ENCODE peak calls at places on chromosomes 2 and 18, in five cellular contexts. One of them, this sample, is unnamed.

GRCh38 chr2:54073796-54074195 is 41.6 kb upstream of the ACYP2 start:
- DNase-seq in GM10248: no peak
- DNase-seq in CD4-positive, alpha-beta T cell: no peak
- DNase-seq in WTC11: no peak
- DNase-seq in right atrium auricular region: no peak
- DNase-seq in this sample: no peak

GRCh38 chr2:128316777-128317185 is 1.9 kb downstream of the HS6ST1 start:
- DNase-seq in GM10248: no peak
- DNase-seq in CD4-positive, alpha-beta T cell: peak
- DNase-seq in WTC11: no peak
- DNase-seq in right atrium auricular region: peak
- DNase-seq in this sample: no peak

GRCh38 chr2:128690431-128690830 is 371.8 kb upstream of the HS6ST1 start:
- DNase-seq in GM10248: peak
- DNase-seq in CD4-positive, alpha-beta T cell: no peak
- DNase-seq in WTC11: no peak
- DNase-seq in right atrium auricular region: peak
- DNase-seq in this sample: no peak

GRCh38 chr2:120780402-120780801 is 44.7 kb downstream of the GLI2 start:
- DNase-seq in GM10248: no peak
- DNase-seq in CD4-positive, alpha-beta T cell: no peak
- DNase-seq in WTC11: no peak
- DNase-seq in right atrium auricular region: no peak
- DNase-seq in this sample: no peak

GRCh38 chr2:111246620-111247061 is 125.9 kb downstream of the BCL2L11 start:
- DNase-seq in GM10248: no peak
- DNase-seq in CD4-positive, alpha-beta T cell: no peak
- DNase-seq in WTC11: no peak
- DNase-seq in right atrium auricular region: no peak
- DNase-seq in this sample: no peak

GRCh38 chr2:240725266-240726060 is 33.8 kb downstream of the AQP12A start:
- DNase-seq in GM10248: no peak
- DNase-seq in CD4-positive, alpha-beta T cell: no peak
- DNase-seq in WTC11: no peak
- DNase-seq in right atrium auricular region: no peak
- DNase-seq in this sample: no peak

GRCh38 chr2:85173909-85174308 is 40.7 kb downstream of the TCF7L1 start:
- DNase-seq in GM10248: no peak
- DNase-seq in CD4-positive, alpha-beta T cell: no peak
- DNase-seq in WTC11: no peak
- DNase-seq in right atrium auricular region: no peak
- DNase-seq in this sample: no peak

GRCh38 chr2:196598846-196599245 is 40.7 kb upstream of the CCDC150 start:
- DNase-seq in GM10248: no peak
- DNase-seq in CD4-positive, alpha-beta T cell: no peak
- DNase-seq in WTC11: no peak
- DNase-seq in right atrium auricular region: no peak
- DNase-seq in this sample: no peak

GRCh38 chr2:223180463-223180862 is 128.5 kb downstream of the KCNE4 start:
- DNase-seq in GM10248: no peak
- DNase-seq in CD4-positive, alpha-beta T cell: no peak
- DNase-seq in WTC11: no peak
- DNase-seq in right atrium auricular region: no peak
- DNase-seq in this sample: no peak

GRCh38 chr2:189276277-189276676 is 96.7 kb upstream of the COL5A2 start:
- DNase-seq in GM10248: no peak
- DNase-seq in CD4-positive, alpha-beta T cell: no peak
- DNase-seq in WTC11: no peak
- DNase-seq in right atrium auricular region: no peak
- DNase-seq in this sample: no peak

GRCh38 chr2:232436381-232437129 is 19.4 kb upstream of the ALPI start:
- DNase-seq in GM10248: no peak
- DNase-seq in CD4-positive, alpha-beta T cell: no peak
- DNase-seq in WTC11: no peak
- DNase-seq in right atrium auricular region: no peak
- DNase-seq in this sample: no peak
- TF ChIP-seq CTCF in GM10248: no peak
- TF ChIP-seq CTCF in CD4-positive, alpha-beta T cell: no peak
- TF ChIP-seq CTCF in WTC11: no peak
- TF ChIP-seq CTCF in right atrium auricular region: no peak
- TF ChIP-seq CTCF in this sample: no peak

DNA sequence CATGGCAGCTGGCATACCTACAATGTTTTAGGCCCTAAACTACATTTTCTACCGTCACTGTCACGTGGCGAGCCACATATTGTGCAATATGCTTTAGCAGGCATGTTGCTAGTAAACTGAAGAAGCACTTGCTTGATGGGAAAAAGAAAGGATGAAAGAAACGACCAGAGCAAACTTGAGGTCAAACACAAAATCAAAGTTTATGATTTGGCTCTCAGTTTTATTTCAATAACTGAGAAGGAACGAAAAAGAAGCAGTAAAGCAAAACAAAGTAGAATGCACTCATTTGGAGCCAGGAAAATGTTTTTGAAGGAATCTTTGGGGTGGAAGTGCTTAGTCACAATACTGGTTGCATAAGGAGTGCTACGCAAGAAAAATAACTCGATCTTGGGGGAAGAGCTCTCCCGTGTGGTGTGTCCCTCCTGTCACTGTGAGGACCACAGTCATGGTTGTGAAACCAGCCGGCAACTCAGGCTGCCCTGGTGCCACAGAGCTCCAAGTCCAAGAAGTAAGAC is 349.8 kb downstream of the RBM43 start:
- DNase-seq in GM10248: no peak
- DNase-seq in CD4-positive, alpha-beta T cell: no peak
- DNase-seq in WTC11: no peak
- DNase-seq in right atrium auricular region: peak
- DNase-seq in this sample: no peak
- TF ChIP-seq CTCF in GM10248: no peak
- TF ChIP-seq CTCF in CD4-positive, alpha-beta T cell: no peak
- TF ChIP-seq CTCF in WTC11: no peak
- TF ChIP-seq CTCF in right atrium auricular region: peak
- TF ChIP-seq CTCF in this sample: no peak

DNA sequence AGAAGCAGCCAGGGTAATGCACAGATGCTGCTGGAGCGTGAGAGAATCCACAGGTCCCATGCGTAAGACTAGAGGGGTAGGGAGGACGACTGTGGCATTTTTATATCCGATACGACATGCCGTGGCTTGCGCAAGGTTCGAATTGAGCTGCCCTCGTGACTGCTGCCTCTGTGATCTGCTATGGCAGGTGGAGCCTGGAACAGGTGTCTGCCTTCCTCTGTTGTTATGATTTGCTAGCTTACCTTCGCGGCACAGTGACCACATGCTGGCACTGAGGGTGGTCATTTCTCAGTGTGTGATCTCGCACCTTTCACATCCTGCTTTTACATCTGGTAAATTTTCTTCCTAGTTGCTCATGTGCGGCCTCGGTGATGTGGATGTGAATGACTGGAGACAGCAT is 240.2 kb downstream of the ALPK2 start:
- DNase-seq in GM10248: no peak
- DNase-seq in CD4-positive, alpha-beta T cell: no peak
- DNase-seq in WTC11: no peak
- DNase-seq in right atrium auricular region: peak
- DNase-seq in this sample: no peak
- TF ChIP-seq CTCF in GM10248: no peak
- TF ChIP-seq CTCF in CD4-positive, alpha-beta T cell: no peak
- TF ChIP-seq CTCF in WTC11: no peak
- TF ChIP-seq CTCF in right atrium auricular region: no peak
- TF ChIP-seq CTCF in this sample: no peak

GRCh38 chr2:162795312-162795711 is 43.3 kb downstream of the KCNH7 start:
- DNase-seq in GM10248: no peak
- DNase-seq in CD4-positive, alpha-beta T cell: no peak
- DNase-seq in WTC11: peak
- DNase-seq in right atrium auricular region: no peak
- DNase-seq in this sample: no peak
- TF ChIP-seq CTCF in GM10248: no peak
- TF ChIP-seq CTCF in CD4-positive, alpha-beta T cell: no peak
- TF ChIP-seq CTCF in WTC11: no peak
- TF ChIP-seq CTCF in right atrium auricular region: no peak
- TF ChIP-seq CTCF in this sample: peak

DNA sequence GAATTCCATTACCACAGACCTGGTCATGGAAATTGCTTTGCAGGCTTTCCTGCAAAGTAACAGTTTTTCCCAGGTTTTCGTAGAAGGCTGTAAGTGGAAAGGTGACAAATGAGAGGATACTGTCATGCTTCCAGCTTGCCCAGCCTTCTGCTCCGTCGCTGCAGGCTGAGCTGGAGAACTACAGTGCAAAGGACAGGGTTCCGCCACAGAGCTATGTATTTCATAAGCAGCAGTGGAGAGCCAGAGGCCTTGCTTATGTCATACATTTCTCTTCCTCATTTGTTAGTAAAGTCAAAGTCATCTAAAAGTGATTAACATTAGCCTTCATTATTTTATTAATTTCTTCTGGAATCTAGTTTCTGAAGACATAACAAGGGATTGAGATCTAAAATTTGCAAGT is 72.9 kb upstream of the RBM44 start:
- DNase-seq in GM10248: no peak
- DNase-seq in CD4-positive, alpha-beta T cell: no peak
- DNase-seq in WTC11: no peak
- DNase-seq in right atrium auricular region: peak
- DNase-seq in this sample: no peak
- TF ChIP-seq CTCF in GM10248: no peak
- TF ChIP-seq CTCF in CD4-positive, alpha-beta T cell: no peak
- TF ChIP-seq CTCF in WTC11: no peak
- TF ChIP-seq CTCF in right atrium auricular region: no peak
- TF ChIP-seq CTCF in this sample: no peak

DNA sequence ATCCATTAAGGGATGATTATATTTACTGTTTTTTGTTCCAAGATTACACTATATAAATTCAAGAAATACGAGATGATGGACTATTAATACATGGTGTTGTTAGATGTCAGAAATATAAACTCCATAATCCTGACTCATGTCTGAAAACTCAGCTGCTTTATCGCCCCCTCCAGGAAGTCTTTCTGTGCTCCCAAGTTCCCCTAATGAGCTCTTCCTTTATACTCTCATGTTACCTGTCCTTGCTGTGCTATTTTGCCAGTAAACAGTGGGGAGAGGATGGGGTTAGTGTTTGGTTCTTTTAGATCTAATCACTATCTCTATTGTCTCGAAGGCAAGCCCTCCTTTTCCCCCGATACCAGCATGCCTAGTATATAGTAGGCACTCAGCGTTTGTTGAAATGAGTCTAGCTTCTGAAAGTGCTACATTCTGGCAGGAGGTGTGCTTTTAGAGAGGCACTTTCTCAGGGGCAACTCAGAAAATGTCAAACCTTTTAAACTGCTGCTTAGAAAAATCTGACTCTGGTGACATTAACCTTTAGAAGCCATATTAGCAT is 21.4 kb upstream of the BARD1 start:
- DNase-seq in GM10248: no peak
- DNase-seq in CD4-positive, alpha-beta T cell: no peak
- DNase-seq in WTC11: no peak
- DNase-seq in right atrium auricular region: no peak
- DNase-seq in this sample: no peak
- TF ChIP-seq CTCF in GM10248: peak
- TF ChIP-seq CTCF in CD4-positive, alpha-beta T cell: peak
- TF ChIP-seq CTCF in WTC11: no peak
- TF ChIP-seq CTCF in right atrium auricular region: peak
- TF ChIP-seq CTCF in this sample: peak

DNA sequence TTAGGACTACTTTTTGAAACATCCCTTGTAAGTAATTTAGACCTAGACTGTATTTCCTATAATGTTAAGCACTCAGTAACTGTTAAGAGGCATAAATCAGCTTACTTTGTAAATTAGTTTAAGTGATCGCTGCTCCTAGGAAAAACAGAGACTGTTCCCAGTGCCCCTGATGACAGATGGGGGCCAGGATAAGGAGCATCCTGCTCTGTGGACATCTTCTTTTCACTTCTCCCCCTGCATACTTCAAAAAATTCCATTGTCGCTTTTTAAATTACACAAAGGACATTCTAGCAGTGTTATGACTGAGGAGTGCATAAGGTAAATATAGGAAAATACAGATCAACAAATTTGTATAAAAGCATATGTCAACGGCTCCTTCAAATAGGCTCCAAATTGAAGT is 161.9 kb upstream of the ZNF516 start:
- DNase-seq in GM10248: no peak
- DNase-seq in CD4-positive, alpha-beta T cell: no peak
- DNase-seq in WTC11: no peak
- DNase-seq in right atrium auricular region: no peak
- DNase-seq in this sample: no peak
- TF ChIP-seq CTCF in GM10248: no peak
- TF ChIP-seq CTCF in CD4-positive, alpha-beta T cell: no peak
- TF ChIP-seq CTCF in WTC11: no peak
- TF ChIP-seq CTCF in right atrium auricular region: no peak
- TF ChIP-seq CTCF in this sample: no peak

DNA sequence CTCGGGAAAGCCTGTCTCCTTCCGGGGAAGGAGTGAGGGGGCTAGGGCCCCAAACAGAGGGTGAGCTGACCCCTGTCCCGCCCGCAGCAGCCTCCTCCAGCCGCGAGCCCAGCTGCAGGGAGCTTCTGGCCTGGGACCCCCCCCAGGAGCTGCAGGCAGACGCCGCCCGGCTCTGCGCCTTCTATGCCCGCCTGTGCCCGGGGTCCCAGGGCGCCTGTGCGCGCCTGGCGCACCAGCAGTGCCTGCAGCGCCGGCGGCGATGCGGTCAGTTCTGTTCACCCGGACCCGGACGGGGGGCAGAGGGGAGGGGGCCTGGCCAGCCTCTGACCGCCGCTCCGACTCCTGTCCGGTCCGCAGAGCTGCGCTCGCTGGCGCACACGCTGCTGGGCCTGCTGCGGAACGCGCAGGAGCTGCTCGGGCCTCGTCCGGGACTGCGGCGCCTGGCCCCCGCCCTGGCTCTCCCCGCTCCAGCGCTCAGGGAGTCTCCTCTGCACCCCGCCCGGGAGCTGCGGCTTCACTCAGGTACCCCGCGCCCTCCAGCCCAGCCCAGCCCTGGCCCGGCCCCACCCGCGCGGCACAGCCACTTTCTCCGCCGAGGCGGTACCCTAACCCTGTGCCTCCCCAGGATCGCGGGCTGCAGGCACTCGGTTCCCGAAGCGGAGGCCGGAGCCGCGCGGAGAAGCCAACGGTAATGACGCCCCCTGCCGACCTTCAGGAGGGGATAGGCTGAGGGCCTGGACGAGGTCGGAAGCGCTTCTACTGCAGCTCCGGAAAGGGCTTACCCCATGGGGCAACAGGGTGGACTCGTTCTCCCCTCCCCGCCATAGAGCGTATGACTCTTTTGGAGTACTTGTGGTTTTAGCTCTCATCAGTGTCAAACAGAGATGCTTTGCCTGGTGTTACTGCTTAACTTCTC is 2.0 kb upstream of the CHRND start:
- DNase-seq in GM10248: no peak
- DNase-seq in CD4-positive, alpha-beta T cell: no peak
- DNase-seq in WTC11: peak
- DNase-seq in right atrium auricular region: no peak
- DNase-seq in this sample: peak
- TF ChIP-seq CTCF in GM10248: peak
- TF ChIP-seq CTCF in CD4-positive, alpha-beta T cell: no peak
- TF ChIP-seq CTCF in WTC11: no peak
- TF ChIP-seq CTCF in right atrium auricular region: peak
- TF ChIP-seq CTCF in this sample: peak

GRCh38 chr2:9524291-9524690 is 31.3 kb downstream of the ADAM17 start:
- DNase-seq in GM10248: no peak
- DNase-seq in CD4-positive, alpha-beta T cell: no peak
- DNase-seq in WTC11: no peak
- DNase-seq in right atrium auricular region: no peak
- DNase-seq in this sample: no peak
- TF ChIP-seq CTCF in GM10248: no peak
- TF ChIP-seq CTCF in CD4-positive, alpha-beta T cell: no peak
- TF ChIP-seq CTCF in WTC11: no peak
- TF ChIP-seq CTCF in right atrium auricular region: no peak
- TF ChIP-seq CTCF in this sample: no peak

This sample was measured in neural crest cell.